ENCODE peak calls at places on chromosomes 5 and 9, in nine cellular contexts. One of them, this sample, is unnamed.

GRCh38 chr5:103127292-103127691 is 7.2 kb downstream of the PPIP5K2 start:
- DNase-seq in transverse colon: no peak
- DNase-seq in left ventricle myocardium inferior: no peak
- DNase-seq in NCI-H146: no peak
- DNase-seq in pons: no peak
- DNase-seq in astrocyte of the cerebellum: no peak
- DNase-seq in stimulated activated CD4-positive, alpha-beta T cell treated with anti-CD3 and anti-CD28 coated beads, Interleukin-15, amount 100 ng/mL, for 24 hours: no peak
- DNase-seq in NCI-H748 treated with DMSO at 0.1 percent for 48 hours: no peak
- DNase-seq in fibroblast of the aortic adventitia: no peak
- DNase-seq in this sample: no peak

GRCh38 chr9:20398511-20399338 is 223.6 kb downstream of the MLLT3 start:
- DNase-seq in transverse colon: no peak
- DNase-seq in stimulated activated CD4-positive, alpha-beta T cell treated with anti-CD3 and anti-CD28 coated beads, Interleukin-15, amount 100 ng/mL, for 24 hours: no peak
- DNase-seq in astrocyte of the cerebellum: no peak
- DNase-seq in left ventricle myocardium inferior: no peak
- DNase-seq in pons: no peak
- DNase-seq in NCI-H146: no peak
- DNase-seq in NCI-H748 treated with DMSO at 0.1 percent for 48 hours: no peak
- DNase-seq in fibroblast of the aortic adventitia: no peak
- DNase-seq in this sample: no peak

GRCh38 chr9:108374606-108375005 is 481.2 kb downstream of the ACTL7B start:
- DNase-seq in fibroblast of the aortic adventitia: peak
- DNase-seq in left ventricle myocardium inferior: no peak
- DNase-seq in stimulated activated CD4-positive, alpha-beta T cell treated with anti-CD3 and anti-CD28 coated beads, Interleukin-15, amount 100 ng/mL, for 24 hours: no peak
- DNase-seq in astrocyte of the cerebellum: no peak
- DNase-seq in pons: no peak
- DNase-seq in transverse colon: no peak
- DNase-seq in NCI-H146: no peak
- DNase-seq in NCI-H748 treated with DMSO at 0.1 percent for 48 hours: no peak
- DNase-seq in this sample: no peak

GRCh38 chr9:20873240-20873860 is 158.1 kb downstream of the HACD4 start:
- DNase-seq in NCI-H146: no peak
- DNase-seq in left ventricle myocardium inferior: no peak
- DNase-seq in transverse colon: no peak
- DNase-seq in pons: no peak
- DNase-seq in astrocyte of the cerebellum: peak
- DNase-seq in stimulated activated CD4-positive, alpha-beta T cell treated with anti-CD3 and anti-CD28 coated beads, Interleukin-15, amount 100 ng/mL, for 24 hours: no peak
- DNase-seq in fibroblast of the aortic adventitia: peak
- DNase-seq in NCI-H748 treated with DMSO at 0.1 percent for 48 hours: no peak
- DNase-seq in this sample: no peak

GRCh38 chr5:108380531-108381021 is 1.3 kb downstream of the FBXL17 start:
- DNase-seq in NCI-H146: peak
- DNase-seq in astrocyte of the cerebellum: no peak
- DNase-seq in stimulated activated CD4-positive, alpha-beta T cell treated with anti-CD3 and anti-CD28 coated beads, Interleukin-15, amount 100 ng/mL, for 24 hours: peak
- DNase-seq in left ventricle myocardium inferior: peak
- DNase-seq in NCI-H748 treated with DMSO at 0.1 percent for 48 hours: peak
- DNase-seq in transverse colon: peak
- DNase-seq in pons: no peak
- DNase-seq in fibroblast of the aortic adventitia: peak
- DNase-seq in this sample: no peak

GRCh38 chr5:143826909-143827514 is 15.1 kb downstream of the HMHB1 start:
- DNase-seq in NCI-H748 treated with DMSO at 0.1 percent for 48 hours: peak
- DNase-seq in transverse colon: no peak
- DNase-seq in fibroblast of the aortic adventitia: no peak
- DNase-seq in astrocyte of the cerebellum: no peak
- DNase-seq in left ventricle myocardium inferior: no peak
- DNase-seq in NCI-H146: peak
- DNase-seq in pons: no peak
- DNase-seq in stimulated activated CD4-positive, alpha-beta T cell treated with anti-CD3 and anti-CD28 coated beads, Interleukin-15, amount 100 ng/mL, for 24 hours: peak
- DNase-seq in this sample: peak

GRCh38 chr5:61701877-61702602 is 370.0 kb downstream of the ZSWIM6 start:
- DNase-seq in stimulated activated CD4-positive, alpha-beta T cell treated with anti-CD3 and anti-CD28 coated beads, Interleukin-15, amount 100 ng/mL, for 24 hours: no peak
- DNase-seq in pons: no peak
- DNase-seq in left ventricle myocardium inferior: no peak
- DNase-seq in astrocyte of the cerebellum: no peak
- DNase-seq in NCI-H146: no peak
- DNase-seq in NCI-H748 treated with DMSO at 0.1 percent for 48 hours: no peak
- DNase-seq in fibroblast of the aortic adventitia: peak
- DNase-seq in transverse colon: no peak
- DNase-seq in this sample: no peak

GRCh38 chr5:88882321-88883038 is 504 bp downstream of the MEF2C start:
- DNase-seq in transverse colon: no peak
- DNase-seq in fibroblast of the aortic adventitia: peak
- DNase-seq in NCI-H146: peak
- DNase-seq in pons: peak
- DNase-seq in NCI-H748 treated with DMSO at 0.1 percent for 48 hours: peak
- DNase-seq in stimulated activated CD4-positive, alpha-beta T cell treated with anti-CD3 and anti-CD28 coated beads, Interleukin-15, amount 100 ng/mL, for 24 hours: no peak
- DNase-seq in astrocyte of the cerebellum: no peak
- DNase-seq in left ventricle myocardium inferior: no peak
- DNase-seq in this sample: no peak

GRCh38 chr5:84303315-84303714 is 81.4 kb downstream of the EDIL3 start:
- DNase-seq in left ventricle myocardium inferior: no peak
- DNase-seq in stimulated activated CD4-positive, alpha-beta T cell treated with anti-CD3 and anti-CD28 coated beads, Interleukin-15, amount 100 ng/mL, for 24 hours: no peak
- DNase-seq in fibroblast of the aortic adventitia: peak
- DNase-seq in NCI-H748 treated with DMSO at 0.1 percent for 48 hours: no peak
- DNase-seq in pons: no peak
- DNase-seq in astrocyte of the cerebellum: peak
- DNase-seq in transverse colon: no peak
- DNase-seq in NCI-H146: no peak
- DNase-seq in this sample: no peak

GRCh38 chr9:7234144-7234543 is 476.4 kb downstream of the KDM4C start:
- DNase-seq in pons: no peak
- DNase-seq in fibroblast of the aortic adventitia: peak
- DNase-seq in NCI-H748 treated with DMSO at 0.1 percent for 48 hours: no peak
- DNase-seq in astrocyte of the cerebellum: no peak
- DNase-seq in stimulated activated CD4-positive, alpha-beta T cell treated with anti-CD3 and anti-CD28 coated beads, Interleukin-15, amount 100 ng/mL, for 24 hours: peak
- DNase-seq in transverse colon: no peak
- DNase-seq in left ventricle myocardium inferior: no peak
- DNase-seq in NCI-H146: no peak
- DNase-seq in this sample: no peak

GRCh38 chr5:32511778-32512374 is 67.3 kb upstream of the ZFR start:
- DNase-seq in stimulated activated CD4-positive, alpha-beta T cell treated with anti-CD3 and anti-CD28 coated beads, Interleukin-15, amount 100 ng/mL, for 24 hours: peak
- DNase-seq in transverse colon: no peak
- DNase-seq in pons: no peak
- DNase-seq in NCI-H748 treated with DMSO at 0.1 percent for 48 hours: no peak
- DNase-seq in fibroblast of the aortic adventitia: no peak
- DNase-seq in astrocyte of the cerebellum: no peak
- DNase-seq in NCI-H146: no peak
- DNase-seq in left ventricle myocardium inferior: no peak
- DNase-seq in this sample: no peak

GRCh38 chr5:142248853-142249462 is 75.9 kb downstream of the SPRY4 start:
- DNase-seq in left ventricle myocardium inferior: peak
- DNase-seq in NCI-H146: no peak
- DNase-seq in pons: no peak
- DNase-seq in fibroblast of the aortic adventitia: peak
- DNase-seq in NCI-H748 treated with DMSO at 0.1 percent for 48 hours: no peak
- DNase-seq in transverse colon: peak
- DNase-seq in astrocyte of the cerebellum: no peak
- DNase-seq in stimulated activated CD4-positive, alpha-beta T cell treated with anti-CD3 and anti-CD28 coated beads, Interleukin-15, amount 100 ng/mL, for 24 hours: no peak
- DNase-seq in this sample: no peak

This sample was measured in NCI-H1417 treated with DMSO at 0.1 percent for 48 hours.